ENCODE peak calls at places on chromosomes 4 and X, in four cellular contexts. J, L, S and Y are unnamed samples.
A peak's percentile ranks its signal among the peaks of the same experiment; 100 is the strongest.

GRCh38 chr4:143514432-143514831 is 930 bp downstream of the SMARCA5 start:
- DNase-seq in L (peak; percentile 28), S (no peak), J (peak; percentile 47), Y (peak; percentile 50)

GRCh38 chr4:54609310-54609709 is 48.4 kb upstream of the KIT start:
- DNase-seq in J (no peak), S (no peak), L (no peak), Y (no peak)

GRCh38 chrX:69093960-69094935 is 71.0 kb downstream of the PJA1 start:
- DNase-seq in S (peak; percentile 10), L (peak; percentile 52), J (no peak), Y (no peak)

GRCh38 chrX:69107747-69108410 is 57.4 kb downstream of the PJA1 start:
- DNase-seq in S (no peak), L (no peak), J (no peak), Y (no peak)

GRCh38 chrX:15098505-15098904 is 171.4 kb downstream of the ASB9 start:
- DNase-seq in S (no peak), L (no peak), J (no peak), Y (no peak)

GRCh38 chr4:41296995-41297394 is 40.3 kb downstream of the UCHL1 start:
- DNase-seq in J (no peak), L (no peak), S (no peak), Y (no peak)

GRCh38 chr4:158580064-158580463 is 58.4 kb downstream of the RXFP1 start:
- DNase-seq in L (no peak), J (no peak), S (no peak), Y (no peak)

GRCh38 chr4:38980903-38981676 is 51.1 kb downstream of the TMEM156 start:
- DNase-seq in S (no peak), L (no peak), J (no peak), Y (no peak)

GRCh38 chr4:19993222-19993621 is 258.5 kb upstream of the SLIT2 start:
- DNase-seq in L (no peak), S (no peak), J (no peak), Y (no peak)

DNA sequence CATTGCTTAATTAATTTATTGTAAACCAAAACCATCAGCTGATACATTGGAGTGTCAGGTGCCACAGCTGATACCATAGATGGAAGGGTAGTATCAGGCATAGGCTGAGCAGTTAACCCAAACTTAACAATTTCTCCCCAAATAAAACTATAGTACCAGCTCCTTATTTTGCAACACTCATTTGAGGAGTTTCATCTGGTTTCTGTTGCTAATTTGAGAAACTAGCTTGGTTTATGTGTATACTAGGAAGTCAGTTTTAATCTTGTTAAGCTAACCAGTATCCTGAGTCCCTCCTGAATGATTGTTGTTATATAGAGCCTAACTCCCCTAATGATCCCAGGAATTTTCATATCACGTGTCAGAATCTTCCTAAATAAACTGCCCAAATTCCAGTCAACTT is 12.7 kb downstream of the DCAF16 start:
- DNase-seq in J (no peak), L (no peak), S (no peak), Y (no peak)
- H3K27ac ChIP-seq in J (no peak overlapping the region), L (no peak overlapping the region), S (no peak overlapping the region), Y (no peak overlapping the region)

DNA sequence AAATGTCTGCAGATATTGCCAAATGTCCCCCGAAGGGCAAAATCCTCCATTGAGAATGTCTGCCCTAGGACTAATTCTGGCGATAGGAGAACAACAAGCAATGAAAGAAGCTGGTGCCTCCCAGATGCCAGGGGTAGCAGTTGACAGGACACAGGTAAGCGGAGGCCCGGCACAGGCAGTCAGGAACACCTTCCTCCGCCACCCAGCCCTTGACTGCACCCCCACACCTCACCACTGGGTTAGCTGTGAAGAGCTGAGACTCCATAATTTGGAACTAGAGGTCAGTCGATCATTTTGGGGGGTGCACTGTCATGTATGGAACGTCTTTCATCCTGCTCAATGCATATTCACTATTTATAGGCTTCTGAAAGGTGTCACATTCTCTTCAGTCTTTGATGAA is 111.7 kb upstream of the ZFP42 start:
- DNase-seq in S (no peak), J (no peak), L (no peak), Y (no peak)
- H3K27ac ChIP-seq in S (no peak overlapping the region), J (no peak overlapping the region), L (no peak overlapping the region), Y (no peak overlapping the region)

GRCh38 chrX:40088299-40088625 is 9.5 kb downstream of the BCOR start:
- DNase-seq in J (no peak), L (no peak), S (no peak), Y (no peak)

GRCh38 chrX:40085714-40086113 is 12.0 kb downstream of the BCOR start:
- DNase-seq in S (no peak), L (no peak), J (no peak), Y (no peak)

GRCh38 chrX:40087574-40088298 is 10.0 kb downstream of the BCOR start:
- DNase-seq in S (no peak), J (no peak), L (no peak), Y (no peak)

GRCh38 chrX:40085086-40085551 is 12.6 kb downstream of the BCOR start:
- DNase-seq in J (no peak), S (no peak), L (no peak), Y (no peak)

GRCh38 chrX:40086569-40087335 is 11.0 kb downstream of the BCOR start:
- DNase-seq in L (no peak), J (no peak), S (no peak), Y (no peak)
- H3K27ac ChIP-seq in L (no peak overlapping the region), J (peak overlapping the region; percentile 57), S (peak overlapping the region; percentile 79), Y (no peak overlapping the region)

GRCh38 chr4:173446416-173446815 is 47.5 kb upstream of the SCRG1 start:
- DNase-seq in L (no peak), J (no peak), S (no peak), Y (no peak)

GRCh38 chr4:173448557-173448918 is 49.6 kb upstream of the SCRG1 start:
- DNase-seq in L (no peak), S (no peak), J (no peak), Y (no peak)

GRCh38 chr4:173450281-173450680 is 51.4 kb upstream of the SCRG1 start:
- DNase-seq in L (no peak), S (no peak), J (no peak), Y (no peak)

GRCh38 chr4:173448919-173449641 is 50.2 kb upstream of the SCRG1 start:
- DNase-seq in L (no peak), S (no peak), J (no peak), Y (no peak)

DNA sequence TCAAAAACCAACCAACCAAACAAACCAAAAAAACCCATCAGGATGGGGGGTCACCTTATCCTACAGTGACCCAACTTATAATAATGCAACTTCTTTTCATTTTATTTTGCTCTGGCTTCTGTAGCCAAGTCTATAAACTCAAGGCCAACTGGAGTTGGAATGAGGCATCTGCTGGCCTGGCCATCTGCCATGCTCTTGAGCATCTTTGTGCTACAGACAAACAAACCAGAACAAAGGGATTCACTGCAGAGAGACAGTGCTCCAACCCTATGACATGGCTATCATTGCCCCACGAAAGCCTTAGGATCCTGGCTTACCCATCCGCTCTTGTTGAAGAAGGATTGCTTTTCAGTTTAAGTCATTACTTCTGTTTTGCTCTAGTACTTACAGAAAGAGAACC is 49.2 kb upstream of the SCRG1 start:
- DNase-seq in S (no peak), L (no peak), J (no peak), Y (no peak)
- H3K27ac ChIP-seq in S (no peak overlapping the region), L (no peak overlapping the region), J (no peak overlapping the region), Y (no peak overlapping the region)